ENCODE peak calls at places on chromosomes 6 and 20, in nine cellular contexts. Y is mucosa of descending colon; D is right atrium auricular region; K is astrocyte; W is lung; G is neuronal stem cell; F is fibroblast of lung; A is effector memory CD4-positive, alpha-beta T cell; X is thoracic aorta. J is an unnamed sample. For H3K4me1, the result is how much of the 10 kb centered on the place peaks cover.

GRCh38 chr6:52284131-52284459 is 447 bp downstream of the MCM3 start:
- DNase-seq in G (peak), D (peak), A (no peak), X (no peak), K (peak), W (peak), F (no peak), Y (peak), J (no peak)

GRCh38 chr6:99002826-99003225 is 55.1 kb upstream of the FBXL4 start:
- DNase-seq in A (no peak), K (no peak), Y (no peak), D (no peak), W (no peak), G (no peak), F (peak), X (no peak), J (peak)

GRCh38 chr6:121142093-121142492 is 192.2 kb downstream of the TBC1D32 start:
- DNase-seq in G (no peak), Y (no peak), X (no peak), F (no peak), D (no peak), A (no peak), K (no peak), W (no peak), J (no peak)

GRCh38 chr6:93403390-93403789 is 16.0 kb downstream of the EPHA7 start:
- DNase-seq in F (no peak), W (no peak), G (no peak), D (no peak), K (no peak), A (no peak), X (no peak), Y (no peak), J (no peak)

GRCh38 chr20:36823126-36823525 is 49.6 kb upstream of the DSN1 start:
- DNase-seq in K (no peak), G (no peak), X (no peak), W (no peak), A (no peak), F (peak), D (no peak), Y (no peak), J (no peak)

GRCh38 chr6:84033523-84034451 is at the start of gene MRAP2:
- DNase-seq in K (peak), Y (peak), W (peak), A (no peak), G (peak), D (no peak), F (no peak), X (no peak), J (peak)

GRCh38 chr20:3660262-3661059 is 2.7 kb downstream of the GFRA4 start:
- DNase-seq in X (no peak), F (no peak), K (no peak), D (no peak), Y (no peak), G (no peak), A (no peak), W (no peak), J (no peak)

GRCh38 chr6:167497387-167498056 is 172.6 kb downstream of the TTLL2 start:
- DNase-seq in X (no peak), D (no peak), Y (no peak), A (no peak), K (no peak), W (no peak), G (no peak), F (no peak), J (no peak)

GRCh38 chr6:47241742-47242482 is 67.8 kb downstream of the TNFRSF21 start:
- DNase-seq in X (no peak), D (no peak), Y (no peak), W (no peak), A (no peak), F (peak), K (no peak), G (no peak), J (no peak)

GRCh38 chr6:7262037-7262461 is 51.0 kb downstream of the SSR1 start:
- DNase-seq in Y (peak), X (no peak), D (no peak), K (no peak), G (no peak), W (peak), A (no peak), F (no peak), J (no peak)

GRCh38 chr20:9036593-9036992 is 32.3 kb upstream of the PLCB4 start:
- DNase-seq in W (no peak), G (no peak), X (no peak), F (no peak), D (no peak), K (no peak), A (no peak), Y (no peak), J (no peak)

GRCh38 chr6:159107451-159108260 is 61.5 kb upstream of the FNDC1 start:
- DNase-seq in K (no peak), Y (peak), G (no peak), F (no peak), X (no peak), D (no peak), A (peak), W (no peak), J (no peak)

GRCh38 chr6:159108438-159108985 is 60.7 kb upstream of the FNDC1 start:
- DNase-seq in K (no peak), G (no peak), X (no peak), W (no peak), D (no peak), F (no peak), A (no peak), Y (no peak), J (no peak)

GRCh38 chr6:159110013-159110412 is 59.2 kb upstream of the FNDC1 start:
- DNase-seq in W (peak), X (no peak), A (no peak), G (peak), F (peak), D (no peak), Y (peak), K (peak), J (peak)

GRCh38 chr6:159110748-159111147 is 58.5 kb upstream of the FNDC1 start:
- DNase-seq in X (no peak), F (no peak), G (no peak), K (no peak), W (no peak), Y (no peak), A (no peak), D (no peak), J (no peak)

DNA sequence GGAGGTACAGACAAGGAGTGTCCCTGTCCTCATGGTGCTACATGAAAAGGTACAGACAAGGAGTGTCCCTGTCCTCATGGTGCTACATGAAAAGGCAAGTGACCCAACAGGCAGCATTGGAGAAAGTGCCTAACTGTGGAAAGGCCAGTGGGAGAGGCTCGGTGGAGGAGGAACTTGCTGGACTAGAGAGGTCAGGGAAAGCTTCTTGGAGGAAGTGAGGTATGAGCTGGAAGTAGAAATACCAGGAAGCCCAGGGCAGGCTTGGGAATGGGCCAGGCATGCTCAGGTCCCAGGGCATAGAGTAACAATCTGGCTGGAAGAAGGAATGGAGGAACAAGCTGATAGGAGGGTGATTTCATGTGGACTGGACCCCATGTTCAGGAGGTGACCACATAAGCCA is 59.8 kb upstream of the FNDC1 start:
- DNase-seq in D (no peak), K (no peak), Y (no peak), X (no peak), A (no peak), G (no peak), F (no peak), W (no peak), J (no peak)
- H3K4me1 ChIP-seq in D (under half), K (under half), Y (under half), X (under half), A (half or more), G (under half), F (under half), W (under half), J (under half)

GRCh38 chr6:144585217-144585814 is 300.2 kb downstream of the UTRN start:
- DNase-seq in D (no peak), W (no peak), A (no peak), F (peak), K (no peak), X (no peak), G (peak), Y (peak), J (peak)
- H3K4me1 ChIP-seq in D (under half), W (under half), A (under half), F (under half), K (under half), X (under half), G (under half), Y (under half), J (under half)

GRCh38 chr6:134553941-134554340 is 236.0 kb upstream of the SGK1 start:
- DNase-seq in G (no peak), A (no peak), F (peak), Y (no peak), X (no peak), D (no peak), W (no peak), K (peak), J (no peak)

GRCh38 chr6:134560019-134560418 is 242.1 kb upstream of the SGK1 start:
- DNase-seq in Y (no peak), K (no peak), G (no peak), X (no peak), F (no peak), D (no peak), A (no peak), W (no peak), J (no peak)

GRCh38 chr6:134555672-134556071 is 237.8 kb upstream of the SGK1 start:
- DNase-seq in F (no peak), G (no peak), A (no peak), D (no peak), Y (no peak), W (no peak), K (no peak), X (no peak), J (no peak)

GRCh38 chr6:134557509-134557908 is 239.6 kb upstream of the SGK1 start:
- DNase-seq in K (no peak), F (no peak), A (no peak), W (no peak), G (no peak), X (no peak), Y (no peak), D (no peak), J (no peak)
- H3K4me1 ChIP-seq in K (under half), F (under half), A (under half), W (under half), G (under half), X (under half), Y (under half), D (under half), J (under half)

GRCh38 chr20:10556519-10557083 is 117.2 kb downstream of the JAG1 start:
- DNase-seq in F (no peak), X (no peak), Y (no peak), D (no peak), W (no peak), G (no peak), A (no peak), K (no peak), J (no peak)
- H3K4me1 ChIP-seq in F (under half), X (half or more), Y (under half), D (under half), W (under half), G (under half), A (under half), K (under half), J (under half)

GRCh38 chr6:12485226-12485764 is 195.1 kb downstream of the EDN1 start:
- DNase-seq in K (no peak), D (no peak), G (no peak), X (no peak), Y (no peak), A (no peak), W (no peak), F (no peak), J (no peak)

GRCh38 chr6:12483712-12484111 is 193.6 kb downstream of the EDN1 start:
- DNase-seq in A (no peak), D (no peak), F (peak), G (no peak), K (peak), X (no peak), W (no peak), Y (no peak), J (peak)

GRCh38 chr6:12485837-12486236 is 195.7 kb downstream of the EDN1 start:
- DNase-seq in Y (no peak), G (no peak), D (no peak), K (no peak), X (no peak), F (no peak), W (no peak), A (no peak), J (no peak)

GRCh38 chr6:12482386-12482785 is 192.2 kb downstream of the EDN1 start:
- DNase-seq in K (no peak), W (no peak), A (no peak), G (no peak), F (no peak), X (no peak), D (no peak), Y (peak), J (no peak)

GRCh38 chr6:12484519-12484918 is 194.4 kb downstream of the EDN1 start:
- DNase-seq in A (no peak), F (no peak), D (no peak), X (no peak), Y (no peak), K (no peak), G (no peak), W (no peak), J (no peak)
- H3K4me1 ChIP-seq in A (under half), F (under half), D (under half), X (under half), Y (under half), K (under half), G (under half), W (under half), J (under half)

DNA sequence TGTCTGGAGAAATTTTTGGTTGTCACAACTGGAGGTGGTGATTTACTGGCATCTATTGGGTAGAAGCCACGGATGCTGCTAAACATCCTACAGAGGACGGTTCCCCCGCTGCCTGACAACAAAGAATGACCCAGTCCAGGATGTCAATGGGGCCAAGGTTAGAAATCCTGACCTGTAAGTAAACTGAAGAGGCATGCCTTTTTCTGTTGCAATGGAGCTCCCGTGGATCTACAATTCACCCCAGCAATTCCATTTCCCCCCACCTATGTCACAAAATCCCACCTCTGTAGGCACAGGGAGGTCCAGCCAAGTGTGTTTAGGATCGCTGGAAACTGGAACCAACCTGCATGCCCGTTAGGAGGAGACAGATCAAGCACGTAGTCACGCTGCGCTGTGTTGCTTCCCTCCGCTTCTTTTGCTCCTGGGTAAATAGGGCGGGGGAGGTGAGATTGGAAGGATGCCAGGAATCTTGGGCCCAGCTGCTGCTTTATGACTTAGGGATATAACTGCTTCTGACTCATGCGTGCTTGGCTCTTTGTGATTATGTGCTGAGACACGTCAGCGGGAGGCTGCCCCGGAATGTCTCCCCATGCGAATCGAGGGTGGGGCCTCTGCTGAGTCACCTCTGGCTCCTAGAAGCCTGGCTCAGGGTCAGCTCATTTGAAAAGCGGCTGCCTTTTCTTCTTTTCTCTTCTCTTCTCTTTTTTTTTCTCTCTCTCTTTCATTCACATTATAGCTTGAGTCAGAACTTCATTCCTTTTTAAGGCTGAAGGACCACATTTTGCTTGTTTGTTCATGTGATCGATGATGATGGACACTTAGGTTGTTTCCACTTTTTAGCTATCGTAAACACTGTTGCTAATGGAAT is 12.4 kb upstream of the PEDS1 start:
- DNase-seq in W (peak), K (peak), X (peak), G (peak), A (peak), D (peak), Y (peak), F (peak), J (peak)
- H3K4me1 ChIP-seq in W (under half), K (under half), X (under half), G (under half), A (under half), D (under half), Y (under half), F (under half), J (under half)

GRCh38 chr6:57102976-57103375 is 13.0 kb downstream of the ZNF451 start:
- DNase-seq in D (no peak), A (no peak), W (no peak), K (peak), X (no peak), F (no peak), Y (no peak), G (no peak), J (no peak)
- H3K4me1 ChIP-seq in D (under half), A (under half), W (under half), K (under half), X (under half), F (under half), Y (under half), G (under half), J (under half)

J was measured in cardiac muscle cell.